ENCODE peak calls at places on chromosomes 16 and 17, in four cellular contexts. D is esophagus muscularis mucosa, T is HepG2, S is HCT116. P is an unnamed sample.
A peak's percentile ranks its signal among the peaks of the same experiment; 100 is the strongest.

GRCh38 chr16:78775161-78775561 is 675.7 kb downstream of the WWOX start:
- DNase-seq in D (no peak), T (no peak), S (no peak), P (no peak)

GRCh38 chr16:30526137-30526822 is at the start of gene ZNF768:
- DNase-seq in D (no peak), T (peak; percentile 38), S (no peak), P (no peak)

GRCh38 chr16:27232061-27232841 is 28.9 kb downstream of the KDM8 start:
- DNase-seq in D (no peak), T (no peak), S (no peak), P (no peak)

GRCh38 chr16:85868495-85868894 is 30.5 kb upstream of the IRF8 start:
- DNase-seq in D (no peak), T (no peak), S (no peak), P (no peak)

GRCh38 chr17:47208744-47209488 is at the start of gene MYL4:
- DNase-seq in D (no peak), T (no peak), S (no peak), P (no peak)

GRCh38 chr17:67569873-67570272 is 147.9 kb upstream of the NOL11 start:
- DNase-seq in D (no peak), T (no peak), S (no peak), P (no peak)

GRCh38 chr16:16797239-16797638 is 418.3 kb downstream of the NPIPA7 start:
- DNase-seq in D (no peak), T (no peak), S (no peak), P (no peak)

GRCh38 chr17:189444-189843 is 8.0 kb upstream of the DOC2B start:
- DNase-seq in D (no peak), T (no peak), S (no peak), P (no peak)

GRCh38 chr16:75062944-75063444 is 53.6 kb downstream of the LDHD start:
- DNase-seq in D (no peak), T (no peak), S (no peak), P (no peak)

GRCh38 chr17:56594528-56595418 is 1.3 kb downstream of the NOG start:
- DNase-seq in D (no peak), T (no peak), S (no peak), P (no peak)

GRCh38 chr17:29590261-29590978 is 972 bp upstream of the GIT1 start:
- DNase-seq in D (no peak), T (no peak), S (peak; percentile 13), P (peak; percentile 56)

GRCh38 chr17:35743911-35744328 is 9.1 kb downstream of the GAS2L2 start:
- DNase-seq in D (no peak), T (no peak), S (no peak), P (peak; percentile 50)

GRCh38 chr17:697682-698081 is 17.0 kb downstream of the VPS53 start:
- DNase-seq in D (no peak), T (no peak), S (no peak), P (no peak)

GRCh38 chr16:684961-685696 is 995 bp upstream of the JMJD8 start:
- DNase-seq in D (no peak), T (no peak), S (no peak), P (no peak)

GRCh38 chr16:31202402-31203385 is at the start of gene PYCARD:
- DNase-seq in D (no peak), T (no peak), S (no peak), P (peak; percentile 55)

GRCh38 chr17:42184717-42185496 is at the start of gene HCRT:
- DNase-seq in D (no peak), T (no peak), S (no peak), P (no peak)

GRCh38 chr16:66361604-66362135 is 4.8 kb upstream of the CDH5 start:
- DNase-seq in D (no peak), T (no peak), S (no peak), P (no peak)

GRCh38 chr16:31464348-31464769 is 5.1 kb downstream of the ARMC5 start:
- DNase-seq in D (no peak), T (no peak), S (no peak), P (no peak)

GRCh38 chr17:64488301-64488700 is 8.6 kb downstream of the POLG2 start:
- DNase-seq in D (no peak), T (no peak), S (no peak), P (no peak)

GRCh38 chr17:34252138-34252889 is 2.8 kb upstream of the CCL2 start:
- DNase-seq in D (peak; percentile 99), T (no peak), S (no peak), P (peak; percentile 36)

GRCh38 chr16:48011888-48012658 is 143.7 kb downstream of the ABCC12 start:
- DNase-seq in D (peak; percentile 74), T (no peak), S (no peak), P (no peak)

GRCh38 chr16:85718682-85719081 is 29.9 kb upstream of the GINS2 start:
- DNase-seq in D (no peak), T (peak; percentile 25), S (no peak), P (no peak)

GRCh38 chr16:15451098-15451731 is 16.8 kb downstream of the BMERB1 start:
- DNase-seq in D (no peak), T (peak; percentile 49), S (no peak), P (no peak)

GRCh38 chr16:15457390-15457789 is 23.0 kb downstream of the BMERB1 start:
- DNase-seq in D (no peak), T (no peak), S (no peak), P (no peak)

GRCh38 chr16:15450624-15451023 is 16.2 kb downstream of the BMERB1 start:
- DNase-seq in D (no peak), T (no peak), S (no peak), P (no peak)

GRCh38 chr16:15457958-15458357 is 23.6 kb downstream of the BMERB1 start:
- DNase-seq in D (no peak), T (no peak), S (no peak), P (no peak)

GRCh38 chr16:15452456-15452855 is 18.1 kb downstream of the BMERB1 start:
- DNase-seq in D (no peak), T (no peak), S (no peak), P (no peak)
- H3K27ac ChIP-seq in D (no peak overlapping the region), T (no peak overlapping the region), S (no peak overlapping the region), P (no peak overlapping the region)

GRCh38 chr17:27956601-27957445 is 63.7 kb upstream of the LYRM9 start:
- DNase-seq in D (no peak), T (no peak), S (no peak), P (no peak)
- H3K27ac ChIP-seq in D (no peak overlapping the region), T (no peak overlapping the region), S (no peak overlapping the region), P (no peak overlapping the region)

DNA sequence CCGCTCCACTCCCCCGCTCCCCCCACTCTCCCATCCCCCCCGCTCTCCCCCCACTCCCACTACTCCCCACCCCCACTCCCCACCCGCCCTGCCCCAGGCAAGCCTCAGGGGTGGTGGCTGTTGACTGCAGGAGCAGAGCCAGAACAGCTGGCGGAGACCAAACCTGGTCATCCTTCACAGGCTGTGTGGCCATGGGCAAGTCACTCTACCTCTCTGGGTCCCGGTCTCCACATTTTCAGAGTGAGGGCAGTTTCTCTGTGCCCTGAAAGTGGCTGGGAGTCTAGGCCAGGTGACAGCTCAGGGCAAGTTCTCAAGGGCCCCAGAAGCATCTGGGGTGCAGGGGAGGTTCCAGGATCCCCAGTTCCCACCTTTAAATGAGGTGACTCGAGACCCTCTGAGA is 15.1 kb upstream of the BAHCC1 start:
- DNase-seq in D (no peak), T (no peak), S (no peak), P (no peak)
- H3K27ac ChIP-seq in D (no peak overlapping the region), T (no peak overlapping the region), S (no peak overlapping the region), P (no peak overlapping the region)

GRCh38 chr16:68993885-68994284 is 111.6 kb upstream of the HAS3 start:
- DNase-seq in D (no peak), T (peak; percentile 82), S (no peak), P (peak; percentile 67)
- H3K27ac ChIP-seq in D (no peak overlapping the region), T (peak overlapping the region; percentile 37), S (peak overlapping the region; percentile 68), P (no peak overlapping the region)

DNA sequence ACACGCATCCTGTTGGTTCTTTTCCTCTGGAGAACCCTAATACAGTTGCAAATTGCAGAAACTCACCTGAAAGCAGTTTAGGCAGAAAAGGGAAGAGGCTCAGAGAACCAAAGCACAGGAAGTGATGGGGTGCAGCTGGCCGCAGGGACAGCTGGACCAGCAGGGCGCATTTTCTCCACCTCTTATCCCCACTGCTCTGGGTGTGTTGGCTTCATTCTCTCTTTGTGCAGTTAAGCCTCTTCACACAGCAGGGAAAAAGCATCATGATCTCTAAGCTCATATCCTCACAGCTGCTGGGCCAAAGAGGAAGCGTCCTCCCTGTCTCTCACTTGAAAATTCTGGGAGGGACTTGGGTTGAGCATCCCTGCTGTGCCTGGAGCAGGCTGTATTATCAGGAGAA is 20.0 kb upstream of the LRRC75A start:
- DNase-seq in D (no peak), T (no peak), S (no peak), P (no peak)
- H3K27ac ChIP-seq in D (no peak overlapping the region), T (no peak overlapping the region), S (no peak overlapping the region), P (no peak overlapping the region)

GRCh38 chr17:66477615-66478283 is 175.3 kb downstream of the PRKCA start:
- DNase-seq in D (no peak), T (no peak), S (no peak), P (no peak)

GRCh38 chr17:66472123-66472522 is 169.7 kb downstream of the PRKCA start:
- DNase-seq in D (no peak), T (no peak), S (no peak), P (no peak)

GRCh38 chr17:66476014-66476413 is 173.6 kb downstream of the PRKCA start:
- DNase-seq in D (no peak), T (no peak), S (no peak), P (no peak)

GRCh38 chr17:66474810-66475497 is 172.5 kb downstream of the PRKCA start:
- DNase-seq in D (no peak), T (peak; percentile 56), S (no peak), P (no peak)

DNA sequence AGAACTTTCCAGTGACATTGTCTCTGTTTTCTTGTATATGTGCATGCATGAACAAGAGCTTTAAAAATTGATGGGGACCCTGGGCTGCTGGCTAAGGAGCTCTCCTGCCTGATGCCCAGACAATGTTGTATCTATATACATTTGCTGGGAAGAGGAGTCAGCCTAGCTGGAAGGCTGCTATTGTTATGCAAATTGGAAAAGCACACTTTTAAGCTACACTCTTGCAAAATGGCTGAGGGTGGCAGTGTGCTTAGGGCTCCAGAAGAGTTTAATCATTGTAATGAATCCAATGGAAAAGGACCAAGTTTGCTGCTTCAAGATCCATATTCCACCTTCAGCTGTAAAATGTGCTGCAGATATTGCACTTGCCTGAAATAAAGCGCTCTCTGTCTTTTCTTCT is 171.8 kb downstream of the PRKCA start:
- DNase-seq in D (no peak), T (no peak), S (no peak), P (no peak)
- H3K27ac ChIP-seq in D (no peak overlapping the region), T (peak overlapping the region; percentile 1), S (no peak overlapping the region), P (no peak overlapping the region)

DNA sequence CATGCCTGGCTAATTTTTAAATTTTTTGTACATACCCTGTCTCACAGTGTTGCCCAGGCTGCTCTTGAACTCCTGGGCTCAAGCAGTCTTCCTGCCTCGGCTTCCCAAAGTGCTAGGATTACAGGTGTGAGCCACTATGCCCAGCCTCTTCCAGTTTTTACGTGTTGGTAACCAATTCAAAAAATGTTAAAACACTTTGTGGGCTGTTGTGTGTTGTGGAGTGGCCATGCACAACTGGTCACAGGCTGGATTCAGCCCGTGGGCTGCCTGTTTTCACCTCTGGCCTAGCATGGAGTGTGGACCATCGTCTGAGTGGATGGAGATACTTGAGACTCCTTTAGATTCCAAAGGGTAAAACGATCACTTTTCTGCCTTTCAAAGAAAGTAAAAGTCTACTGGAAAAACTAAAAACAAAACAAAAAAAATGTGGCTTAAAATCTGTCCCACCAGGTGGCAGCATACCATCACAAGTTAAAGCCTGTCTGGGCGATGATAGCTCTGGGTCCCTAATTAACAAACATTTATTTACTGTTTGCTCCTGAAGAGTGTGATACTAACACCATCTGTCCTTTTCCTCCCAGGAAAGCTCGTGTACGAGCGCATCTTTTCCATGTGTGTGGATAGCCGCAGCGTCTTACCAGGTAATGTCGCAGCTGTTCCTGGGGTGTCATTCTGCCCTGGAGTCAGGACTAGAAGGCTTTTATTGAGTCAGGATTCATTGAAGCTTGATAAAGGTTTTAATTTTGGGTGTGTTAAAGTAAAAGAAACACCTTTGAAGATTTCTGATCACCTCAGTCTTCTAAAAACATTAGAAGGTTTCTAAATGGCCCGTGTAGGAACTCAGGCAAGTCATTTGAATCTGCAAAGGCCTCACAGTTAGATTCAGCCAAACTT is 45.8 kb downstream of the VPS35L start:
- DNase-seq in D (no peak), T (peak; percentile 47), S (peak; percentile 36), P (peak; percentile 31)
- H3K27ac ChIP-seq in D (no peak overlapping the region), T (no peak overlapping the region), S (no peak overlapping the region), P (peak overlapping the region; percentile 34)

P was measured in RWPE1.